ENCODE peak calls at places on chromosome 7, in seven cellular contexts. Y, L, B, N, K, C and Z are unnamed samples.

GRCh38 chr7:57413529-57414398 is 36.2 kb upstream of the ZNF716 start:
- DNase-seq in K (no peak), L (no peak), Y (no peak), N (no peak), B (no peak), C (no peak), Z (no peak)

GRCh38 chr7:104686286-104686685 is 327.7 kb upstream of the KMT2E start:
- DNase-seq in N (no peak), L (no peak), Y (no peak), B (no peak), K (no peak), C (no peak), Z (no peak)

GRCh38 chr7:100267648-100268047 is 39.9 kb upstream of the SPDYE3 start:
- DNase-seq in K (no peak), L (no peak), B (no peak), Y (no peak), N (no peak), C (no peak), Z (peak; percentile 94)

GRCh38 chr7:113170591-113170990 is 52.2 kb upstream of the SMIM30 start:
- DNase-seq in N (no peak), L (no peak), K (no peak), Y (no peak), C (no peak), B (no peak), Z (peak; percentile 43)

GRCh38 chr7:128841961-128842673 is 11.9 kb downstream of the FLNC start:
- DNase-seq in C (peak; percentile 84), L (peak; percentile 51), K (peak; percentile 36), N (peak; percentile 69), Y (peak; percentile 76), B (no peak), Z (peak; percentile 60)

GRCh38 chr7:142196066-142196840 is 61.6 kb downstream of the PRSS58 start:
- DNase-seq in C (no peak), Y (no peak), L (no peak), K (no peak), N (no peak), B (no peak), Z (no peak)

GRCh38 chr7:122217125-122217524 is 73.1 kb upstream of the AASS start:
- DNase-seq in N (no peak), B (no peak), K (no peak), L (peak; percentile 44), C (no peak), Y (no peak), Z (peak; percentile 60)

GRCh38 chr7:8254667-8255066 is 7.3 kb downstream of the ICA1 start:
- DNase-seq in L (peak; percentile 20), C (no peak), N (no peak), Y (no peak), B (no peak), K (no peak), Z (no peak)

GRCh38 chr7:132345030-132345429 is 231.2 kb downstream of the PLXNA4 start:
- DNase-seq in Y (no peak), L (no peak), C (no peak), K (no peak), N (no peak), B (no peak), Z (no peak)

GRCh38 chr7:119900996-119901395 is 372.0 kb upstream of the KCND2 start:
- DNase-seq in K (no peak), Y (no peak), B (no peak), L (no peak), N (no peak), C (peak; percentile 35), Z (no peak)

GRCh38 chr7:110224643-110225042 is 866.3 kb upstream of the LRRN3 start:
- DNase-seq in L (no peak), B (no peak), K (no peak), C (no peak), N (peak; percentile 2), Y (no peak), Z (no peak)

GRCh38 chr7:140654661-140655060 is 14.0 kb upstream of the DENND2A start:
- DNase-seq in B (no peak), K (no peak), Y (no peak), C (no peak), N (no peak), L (no peak), Z (no peak)

GRCh38 chr7:143437568-143437967 is 5.7 kb upstream of the TAS2R60 start:
- DNase-seq in L (no peak), N (no peak), Y (no peak), C (no peak), K (no peak), B (no peak), Z (no peak)

GRCh38 chr7:149685455-149685854 is 87.9 kb downstream of the ZNF467 start:
- DNase-seq in K (no peak), N (no peak), B (no peak), Y (no peak), L (no peak), C (no peak), Z (no peak)

GRCh38 chr7:47292832-47293309 is 289.0 kb downstream of the TNS3 start:
- DNase-seq in Y (no peak), C (no peak), K (no peak), L (no peak), B (no peak), N (peak; percentile 51), Z (no peak)

GRCh38 chr7:158247758-158248487 is 339.7 kb downstream of the PTPRN2 start:
- DNase-seq in L (no peak), N (no peak), K (no peak), Y (no peak), C (peak; percentile 3), B (no peak), Z (no peak)

GRCh38 chr7:98084631-98085030 is 22.0 kb upstream of the LMTK2 start:
- DNase-seq in C (no peak), K (no peak), Y (no peak), B (no peak), L (no peak), N (no peak), Z (no peak)

GRCh38 chr7:128940494-128941322 is 3.0 kb downstream of the IRF5 start:
- DNase-seq in K (no peak), L (no peak), C (no peak), B (no peak), N (no peak), Y (no peak), Z (no peak)

GRCh38 chr7:148664319-148664718 is 34.4 kb upstream of the CUL1 start:
- DNase-seq in N (peak; percentile 27), Y (no peak), C (no peak), L (peak; percentile 6), K (no peak), B (no peak), Z (no peak)

GRCh38 chr7:50356945-50357268 is 52.4 kb downstream of the IKZF1 start:
- DNase-seq in C (no peak), L (no peak), B (no peak), N (no peak), K (no peak), Y (no peak), Z (no peak)

GRCh38 chr7:50358306-50358705 is 53.8 kb downstream of the IKZF1 start:
- DNase-seq in Y (no peak), N (no peak), B (no peak), L (no peak), C (no peak), K (no peak), Z (no peak)

GRCh38 chr7:50355817-50356178 is 51.3 kb downstream of the IKZF1 start:
- DNase-seq in N (no peak), Y (peak; percentile 59), C (no peak), K (no peak), L (no peak), B (no peak), Z (no peak)

GRCh38 chr7:50357346-50357745 is 52.8 kb downstream of the IKZF1 start:
- DNase-seq in K (no peak), L (no peak), N (no peak), Y (no peak), B (no peak), C (no peak), Z (no peak)

GRCh38 chr7:50356212-50356944 is 51.9 kb downstream of the IKZF1 start:
- DNase-seq in B (no peak), N (no peak), Y (no peak), C (no peak), K (no peak), L (no peak), Z (peak; percentile 38)
- H2BK120ac ChIP-seq in B (no peak overlapping the region), N (no peak overlapping the region), Y (no peak overlapping the region), C (no peak overlapping the region), K (no peak overlapping the region), L (no peak overlapping the region), Z (no peak overlapping the region)

DNA sequence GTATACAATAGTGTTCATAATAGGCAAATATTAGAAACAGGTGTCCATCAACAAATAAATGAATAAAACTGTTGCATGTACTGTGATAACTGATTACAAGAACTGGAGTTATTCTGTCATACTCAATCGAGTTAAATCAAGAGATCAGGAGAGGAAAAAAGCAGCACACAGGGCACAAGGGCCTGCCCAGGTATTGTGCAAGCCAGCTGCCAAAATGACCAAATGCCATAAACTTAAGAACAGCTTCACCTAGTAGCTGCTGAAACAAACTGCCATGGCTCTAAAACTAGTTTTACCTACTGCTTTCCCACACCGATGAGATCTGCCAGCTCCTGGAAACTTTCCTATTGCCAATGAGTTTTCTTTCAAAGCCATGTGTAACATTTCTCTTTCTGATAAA is 12.2 kb downstream of the GSAP start:
- DNase-seq in C (no peak), N (no peak), L (no peak), B (no peak), Y (no peak), K (no peak), Z (no peak)
- H2BK120ac ChIP-seq in C (no peak overlapping the region), N (no peak overlapping the region), L (no peak overlapping the region), B (no peak overlapping the region), Y (no peak overlapping the region), K (no peak overlapping the region), Z (no peak overlapping the region)

DNA sequence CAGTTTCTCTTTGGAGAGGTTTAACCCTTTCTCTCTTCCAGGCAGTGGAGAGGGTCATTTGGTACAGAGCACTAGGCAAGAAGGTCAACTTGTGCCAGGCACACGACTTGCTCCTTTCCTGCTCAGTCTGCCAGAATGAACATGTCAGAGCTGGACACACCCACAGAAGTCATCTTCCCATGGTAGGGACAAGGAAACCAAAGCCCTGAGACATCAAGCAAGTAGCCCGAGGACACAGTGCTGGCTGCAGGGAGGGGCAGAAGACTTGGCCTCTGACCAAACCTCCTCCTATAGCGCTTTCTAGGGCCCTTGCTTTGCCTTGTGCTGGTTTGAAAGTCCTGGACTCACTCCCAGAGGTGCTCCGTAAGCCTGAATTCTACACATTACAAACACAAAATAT is 89.3 kb downstream of the ATXN7L1 start:
- DNase-seq in N (no peak), L (no peak), C (no peak), Y (no peak), K (no peak), B (no peak), Z (peak; percentile 66)
- H2BK120ac ChIP-seq in N (no peak overlapping the region), L (no peak overlapping the region), C (no peak overlapping the region), Y (no peak overlapping the region), K (no peak overlapping the region), B (no peak overlapping the region), Z (no peak overlapping the region)

GRCh38 chr7:156533964-156534363 is 106.6 kb upstream of the RNF32 start:
- DNase-seq in L (no peak), B (no peak), C (no peak), N (no peak), K (no peak), Y (no peak), Z (no peak)

GRCh38 chr7:156529982-156530381 is 110.6 kb upstream of the RNF32 start:
- DNase-seq in B (no peak), K (no peak), N (no peak), C (no peak), Y (no peak), L (no peak), Z (no peak)

GRCh38 chr7:156534925-156535324 is 105.6 kb upstream of the RNF32 start:
- DNase-seq in K (no peak), C (no peak), B (no peak), N (no peak), Y (no peak), L (no peak), Z (no peak)

GRCh38 chr7:156533420-156533819 is 107.2 kb upstream of the RNF32 start:
- DNase-seq in N (no peak), B (no peak), K (no peak), C (no peak), L (no peak), Y (no peak), Z (no peak)

GRCh38 chr7:156532016-156532602 is 108.5 kb upstream of the RNF32 start:
- DNase-seq in L (no peak), Y (peak; percentile 51), N (no peak), K (no peak), B (no peak), C (no peak), Z (no peak)
- H2BK120ac ChIP-seq in L (no peak overlapping the region), Y (no peak overlapping the region), N (no peak overlapping the region), K (no peak overlapping the region), B (no peak overlapping the region), C (no peak overlapping the region), Z (no peak overlapping the region)